ENCODE peak calls at places on chromosomes 5 and 9, in four cellular contexts. L is fibroblast of lung, F is cardiac muscle cell, B is neural crest cell. M is an unnamed sample.

GRCh38 chr9:18710089-18710488 is 236.1 kb downstream of the ADAMTSL1 start:
- DNase-seq in L (peak), F (no peak), B (no peak), M (no peak)

GRCh38 chr5:37918420-37918819 is 78.6 kb upstream of the GDNF start:
- DNase-seq in B (no peak), L (peak), F (no peak), M (no peak)

GRCh38 chr9:98521141-98521540 is 187.6 kb downstream of the GABBR2 start:
- DNase-seq in L (peak), F (no peak), B (no peak), M (no peak)

GRCh38 chr5:10584714-10585113 is 20.8 kb downstream of the ANKRD33B start:
- DNase-seq in L (no peak), F (no peak), B (no peak), M (no peak)

GRCh38 chr5:71830626-71831539 is 111.8 kb downstream of the CARTPT start:
- DNase-seq in F (peak), B (no peak), L (peak), M (no peak)

GRCh38 chr5:1013948-1014301 is 5.3 kb downstream of the NKD2 start:
- DNase-seq in L (no peak), B (no peak), F (no peak), M (no peak)

GRCh38 chr5:1855075-1855474 is 27.6 kb downstream of the IRX4 start:
- DNase-seq in F (no peak), L (no peak), B (no peak), M (no peak)

GRCh38 chr9:29830815-29831214 is 2257.5 kb upstream of the C9orf72 start:
- DNase-seq in B (peak), L (peak), F (peak), M (no peak)

GRCh38 chr5:82911902-82912301 is 165.3 kb downstream of the TMEM167A start:
- DNase-seq in L (no peak), B (no peak), F (no peak), M (no peak)

GRCh38 chr9:132609829-132610228 is 27.4 kb downstream of the BARHL1 start:
- DNase-seq in L (peak), F (no peak), B (no peak), M (no peak)

GRCh38 chr5:124698774-124699173 is 47.7 kb downstream of the ZNF608 start:
- DNase-seq in F (no peak), B (no peak), L (peak), M (no peak)

GRCh38 chr9:87622936-87623335 is 103.0 kb upstream of the CTSL start:
- DNase-seq in F (no peak), B (no peak), L (peak), M (no peak)

GRCh38 chr5:174082286-174082685 is 36.8 kb downstream of the NSG2 start:
- DNase-seq in F (no peak), L (peak), B (no peak), M (no peak)

GRCh38 chr5:121189569-121190305 is 661.9 kb upstream of the FTMT start:
- DNase-seq in B (no peak), L (peak), F (peak), M (no peak)

GRCh38 chr9:130167927-130168326 is 4.3 kb upstream of the NCS1 start:
- DNase-seq in B (no peak), L (no peak), F (no peak), M (no peak)
- TF ChIP-seq CTCF in B (no peak), L (no peak), F (no peak), M (no peak)

GRCh38 chr5:36243653-36244052 is 1.9 kb upstream of the NADK2 start:
- DNase-seq in L (no peak), B (no peak), F (no peak), M (no peak)
- TF ChIP-seq CTCF in L (no peak), B (no peak), F (no peak), M (no peak)

GRCh38 chr5:150710165-150710564 is 9.3 kb upstream of the RBM22 start:
- DNase-seq in B (no peak), L (no peak), F (peak), M (no peak)
- TF ChIP-seq CTCF in B (peak), L (peak), F (peak), M (no peak)

GRCh38 chr9:109062543-109062942 is 49.2 kb upstream of the CTNNAL1 start:
- DNase-seq in B (no peak), F (no peak), L (no peak), M (no peak)

GRCh38 chr9:109060235-109060634 is 46.9 kb upstream of the CTNNAL1 start:
- DNase-seq in L (no peak), F (no peak), B (no peak), M (no peak)

GRCh38 chr9:109064963-109065701 is 51.8 kb upstream of the CTNNAL1 start:
- DNase-seq in B (no peak), F (no peak), L (peak), M (no peak)

GRCh38 chr9:109068764-109069163 is 51.0 kb downstream of the TMEM245 start:
- DNase-seq in L (no peak), F (no peak), B (no peak), M (no peak)

DNA sequence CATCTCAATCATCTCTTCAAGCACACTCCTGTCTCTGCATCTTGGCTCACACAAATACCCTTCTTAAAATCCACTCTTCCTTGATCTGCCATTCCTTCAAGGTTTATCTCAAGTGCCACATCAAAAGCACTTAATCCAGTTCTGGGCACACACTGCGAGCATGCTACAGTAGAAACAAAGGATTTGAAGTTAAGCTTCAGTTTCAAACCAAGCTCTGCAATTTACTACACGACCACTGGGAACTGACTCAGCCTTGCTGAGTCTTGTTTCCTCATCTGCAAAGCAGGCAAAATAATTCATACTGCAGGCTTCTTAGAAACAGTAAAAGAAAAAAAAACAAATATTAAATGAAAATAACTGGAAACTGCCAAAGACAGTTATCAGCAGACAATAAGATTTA is 50.5 kb upstream of the CTNNAL1 start:
- DNase-seq in B (no peak), L (peak), F (peak), M (no peak)
- TF ChIP-seq CTCF in B (no peak), L (no peak), F (no peak), M (no peak)

DNA sequence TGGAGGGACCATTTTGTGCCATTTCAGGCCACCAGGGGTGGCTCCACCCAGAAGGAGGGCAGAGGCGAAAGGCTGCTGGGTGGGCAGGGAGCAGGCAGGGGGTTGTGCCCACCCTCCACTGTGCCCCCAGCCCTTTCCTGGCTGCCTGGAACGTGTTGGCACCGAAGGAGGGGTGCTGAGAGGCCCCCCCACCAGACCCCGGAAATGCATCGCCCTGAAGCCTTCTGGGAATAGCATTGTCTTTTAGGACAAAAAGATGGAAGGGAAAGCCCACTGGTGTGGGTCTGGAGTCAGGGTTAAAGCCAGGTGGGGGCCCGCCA is 5.1 kb downstream of the NOXA1 start:
- DNase-seq in F (no peak), L (no peak), B (no peak), M (no peak)
- TF ChIP-seq CTCF in F (no peak), L (no peak), B (no peak), M (no peak)

DNA sequence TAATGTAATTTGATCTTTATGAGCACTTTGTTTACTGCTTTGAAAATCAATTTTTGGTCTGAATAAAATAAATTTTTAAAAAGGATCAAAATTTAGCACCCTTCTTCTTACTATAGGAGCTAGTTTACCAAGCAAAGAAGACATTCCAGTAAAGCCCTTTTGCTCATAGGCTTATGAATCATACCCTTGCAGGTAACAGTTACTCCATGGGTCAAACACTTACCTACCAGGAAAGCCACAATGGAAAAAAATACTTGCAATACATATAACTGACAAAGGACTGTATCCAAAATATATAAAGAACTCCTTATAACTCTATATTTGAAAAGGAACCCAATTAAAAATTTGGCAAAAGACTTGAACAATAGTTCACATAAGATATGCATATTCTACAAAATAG is 66.6 kb downstream of the SHOC1 start:
- DNase-seq in L (peak), B (no peak), F (no peak), M (no peak)
- TF ChIP-seq CTCF in L (no peak), B (no peak), F (no peak), M (no peak)

GRCh38 chr9:127829205-127829935 is 25.1 kb downstream of the ENG start:
- DNase-seq in L (no peak), F (no peak), B (no peak), M (no peak)

GRCh38 chr9:127826253-127826913 is 23.7 kb downstream of the FPGS start:
- DNase-seq in B (no peak), L (no peak), F (no peak), M (no peak)

GRCh38 chr9:127828262-127829031 is 25.8 kb downstream of the FPGS start:
- DNase-seq in B (peak), F (peak), L (peak), M (no peak)

GRCh38 chr9:127822108-127822507 is 19.4 kb downstream of the FPGS start:
- DNase-seq in L (no peak), F (no peak), B (no peak), M (no peak)

GRCh38 chr9:127825319-127826051 is 22.8 kb downstream of the FPGS start:
- DNase-seq in B (peak), L (no peak), F (peak), M (no peak)
- TF ChIP-seq CTCF in B (peak), L (peak), F (peak), M (peak)

GRCh38 chr9:89945133-89945532 is 340.3 kb downstream of the GADD45G start:
- DNase-seq in L (no peak), F (no peak), B (no peak), M (no peak)
- TF ChIP-seq CTCF in L (no peak), F (peak), B (peak), M (peak)

DNA sequence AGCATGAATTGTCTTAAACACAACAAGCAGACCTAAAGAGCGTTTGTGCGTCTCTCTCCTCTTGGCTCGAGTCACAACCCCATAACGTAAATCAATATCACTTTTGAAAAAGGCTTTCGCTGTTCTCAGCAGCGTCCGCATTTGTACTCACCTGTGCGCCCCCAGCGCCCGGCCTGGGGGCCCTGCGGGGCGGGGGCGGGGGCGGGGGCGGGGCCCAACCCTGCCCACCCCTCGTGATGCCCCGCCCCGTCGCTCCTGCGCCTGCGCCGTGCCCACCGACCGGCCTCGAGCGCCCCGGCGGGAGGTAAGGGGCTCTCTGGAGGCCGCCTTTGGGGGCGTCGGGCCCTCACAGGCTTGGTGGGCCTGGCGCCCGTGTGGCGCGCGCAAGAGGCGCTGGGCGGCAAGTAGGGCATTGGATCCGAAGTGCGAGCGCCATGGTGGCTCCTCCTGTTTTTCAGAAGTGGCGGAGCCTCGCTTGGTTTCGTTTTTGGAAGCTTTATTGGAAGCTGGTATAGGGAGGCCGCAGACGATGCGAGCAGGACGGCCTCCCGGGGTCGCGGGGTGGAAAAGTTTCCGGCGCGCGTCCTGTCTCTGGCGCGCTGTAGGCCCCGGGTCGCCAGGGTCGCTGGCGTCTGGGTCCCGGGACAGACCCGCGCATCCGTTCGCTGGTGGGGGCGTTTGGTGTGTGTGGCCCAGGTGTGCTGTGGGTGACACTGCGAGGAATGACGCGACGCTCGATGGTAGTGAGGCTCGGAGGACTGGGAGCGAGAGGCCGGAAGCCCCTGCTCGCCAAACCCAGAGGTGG is at the start of gene STX17:
- DNase-seq in B (peak), F (peak), L (peak), M (peak)
- TF ChIP-seq CTCF in B (no peak), F (no peak), L (no peak), M (no peak)